ENCODE peak calls at places on chromosomes 2 and 18, in five cellular contexts. One of them, this sample, is unnamed.

GRCh38 chr2:240997141-240997855 is 1.1 kb upstream of the SNED1 start:
- DNase-seq in CD8-positive, alpha-beta memory T cell: peak; percentile 41
- DNase-seq in body of pancreas: no peak
- DNase-seq in WERI-Rb-1: no peak
- DNase-seq in psoas muscle: peak; percentile 37
- DNase-seq in this sample: peak; percentile 22

GRCh38 chr2:53445376-53446072 is 322.1 kb upstream of the CHAC2 start:
- DNase-seq in CD8-positive, alpha-beta memory T cell: no peak
- DNase-seq in WERI-Rb-1: no peak
- DNase-seq in body of pancreas: no peak
- DNase-seq in psoas muscle: no peak
- DNase-seq in this sample: no peak

GRCh38 chr2:143165291-143165690 is 36.1 kb downstream of the ARHGAP15 start:
- DNase-seq in WERI-Rb-1: no peak
- DNase-seq in body of pancreas: no peak
- DNase-seq in psoas muscle: no peak
- DNase-seq in CD8-positive, alpha-beta memory T cell: no peak
- DNase-seq in this sample: no peak

GRCh38 chr18:45621068-45621511 is 5.8 kb downstream of the SLC14A2 start:
- DNase-seq in psoas muscle: peak; percentile 30
- DNase-seq in WERI-Rb-1: peak; percentile 37
- DNase-seq in CD8-positive, alpha-beta memory T cell: peak; percentile 22
- DNase-seq in body of pancreas: peak; percentile 40
- DNase-seq in this sample: no peak

GRCh38 chr2:158189526-158189925 is 87.8 kb downstream of the UPP2 start:
- DNase-seq in WERI-Rb-1: no peak
- DNase-seq in body of pancreas: no peak
- DNase-seq in psoas muscle: no peak
- DNase-seq in CD8-positive, alpha-beta memory T cell: no peak
- DNase-seq in this sample: no peak

GRCh38 chr2:188523901-188524300 is 232.2 kb downstream of the GULP1 start:
- DNase-seq in CD8-positive, alpha-beta memory T cell: no peak
- DNase-seq in psoas muscle: no peak
- DNase-seq in body of pancreas: no peak
- DNase-seq in WERI-Rb-1: no peak
- DNase-seq in this sample: no peak

GRCh38 chr2:60964651-60965513 is 52.6 kb upstream of the PEX13 start:
- DNase-seq in WERI-Rb-1: no peak
- DNase-seq in CD8-positive, alpha-beta memory T cell: peak; percentile 52
- DNase-seq in psoas muscle: no peak
- DNase-seq in body of pancreas: no peak
- DNase-seq in this sample: no peak

GRCh38 chr2:202317080-202317859 is 51.7 kb downstream of the NOP58 start:
- DNase-seq in body of pancreas: peak; percentile 77
- DNase-seq in psoas muscle: peak; percentile 28
- DNase-seq in WERI-Rb-1: no peak
- DNase-seq in CD8-positive, alpha-beta memory T cell: no peak
- DNase-seq in this sample: peak; percentile 36

GRCh38 chr2:99775585-99775984 is 285.8 kb upstream of the REV1 start:
- DNase-seq in CD8-positive, alpha-beta memory T cell: no peak
- DNase-seq in WERI-Rb-1: no peak
- DNase-seq in psoas muscle: no peak
- DNase-seq in body of pancreas: no peak
- DNase-seq in this sample: no peak

GRCh38 chr2:237858294-237859081 is 935 bp upstream of the RAMP1 start:
- DNase-seq in body of pancreas: peak; percentile 85
- DNase-seq in psoas muscle: peak; percentile 70
- DNase-seq in WERI-Rb-1: peak; percentile 81
- DNase-seq in CD8-positive, alpha-beta memory T cell: peak; percentile 28
- DNase-seq in this sample: peak; percentile 50

GRCh38 chr2:9720352-9721093 is 89.7 kb upstream of the YWHAQ start:
- DNase-seq in WERI-Rb-1: peak; percentile 73
- DNase-seq in body of pancreas: no peak
- DNase-seq in psoas muscle: no peak
- DNase-seq in CD8-positive, alpha-beta memory T cell: no peak
- DNase-seq in this sample: no peak

GRCh38 chr18:45652703-45653490 is 37.6 kb downstream of the SLC14A2 start:
- DNase-seq in WERI-Rb-1: no peak
- DNase-seq in body of pancreas: no peak
- DNase-seq in CD8-positive, alpha-beta memory T cell: no peak
- DNase-seq in psoas muscle: no peak
- DNase-seq in this sample: no peak

GRCh38 chr18:58937204-58937603 is 72.5 kb downstream of the ZNF532 start:
- DNase-seq in psoas muscle: no peak
- DNase-seq in body of pancreas: no peak
- DNase-seq in WERI-Rb-1: no peak
- DNase-seq in CD8-positive, alpha-beta memory T cell: no peak
- DNase-seq in this sample: no peak

GRCh38 chr2:239119346-239120126 is 271.7 kb downstream of the TWIST2 start:
- DNase-seq in psoas muscle: peak; percentile 11
- DNase-seq in body of pancreas: no peak
- DNase-seq in WERI-Rb-1: no peak
- DNase-seq in CD8-positive, alpha-beta memory T cell: no peak
- DNase-seq in this sample: no peak

GRCh38 chr2:38037757-38038615 is 38.0 kb downstream of the CYP1B1 start:
- DNase-seq in psoas muscle: peak; percentile 42
- DNase-seq in WERI-Rb-1: no peak
- DNase-seq in CD8-positive, alpha-beta memory T cell: no peak
- DNase-seq in body of pancreas: no peak
- DNase-seq in this sample: peak; percentile 32

GRCh38 chr18:74182335-74182734 is 34.0 kb downstream of the TIMM21 start:
- DNase-seq in CD8-positive, alpha-beta memory T cell: no peak
- DNase-seq in body of pancreas: no peak
- DNase-seq in WERI-Rb-1: no peak
- DNase-seq in psoas muscle: no peak
- DNase-seq in this sample: no peak

GRCh38 chr2:219171231-219171651 is 1.4 kb upstream of the SLC23A3 start:
- DNase-seq in WERI-Rb-1: peak; percentile 47
- DNase-seq in body of pancreas: peak; percentile 51
- DNase-seq in psoas muscle: peak; percentile 66
- DNase-seq in CD8-positive, alpha-beta memory T cell: peak; percentile 50
- DNase-seq in this sample: peak; percentile 29

GRCh38 chr2:178324072-178324471 is 126.9 kb downstream of the PRKRA start:
- DNase-seq in psoas muscle: peak; percentile 18
- DNase-seq in WERI-Rb-1: no peak
- DNase-seq in body of pancreas: peak; percentile 20
- DNase-seq in CD8-positive, alpha-beta memory T cell: no peak
- DNase-seq in this sample: no peak

GRCh38 chr2:26579025-26579722 is 62.0 kb downstream of the CIB4 start:
- DNase-seq in psoas muscle: no peak
- DNase-seq in body of pancreas: no peak
- DNase-seq in WERI-Rb-1: no peak
- DNase-seq in CD8-positive, alpha-beta memory T cell: no peak
- DNase-seq in this sample: no peak

GRCh38 chr2:145018502-145018901 is 498.6 kb upstream of the ZEB2 start:
- DNase-seq in body of pancreas: no peak
- DNase-seq in WERI-Rb-1: no peak
- DNase-seq in psoas muscle: no peak
- DNase-seq in CD8-positive, alpha-beta memory T cell: no peak
- DNase-seq in this sample: no peak

GRCh38 chr2:219433666-219434467 is 776 bp upstream of the SPEG start:
- DNase-seq in CD8-positive, alpha-beta memory T cell: no peak
- DNase-seq in body of pancreas: no peak
- DNase-seq in psoas muscle: peak; percentile 65
- DNase-seq in WERI-Rb-1: peak; percentile 83
- DNase-seq in this sample: no peak

DNA sequence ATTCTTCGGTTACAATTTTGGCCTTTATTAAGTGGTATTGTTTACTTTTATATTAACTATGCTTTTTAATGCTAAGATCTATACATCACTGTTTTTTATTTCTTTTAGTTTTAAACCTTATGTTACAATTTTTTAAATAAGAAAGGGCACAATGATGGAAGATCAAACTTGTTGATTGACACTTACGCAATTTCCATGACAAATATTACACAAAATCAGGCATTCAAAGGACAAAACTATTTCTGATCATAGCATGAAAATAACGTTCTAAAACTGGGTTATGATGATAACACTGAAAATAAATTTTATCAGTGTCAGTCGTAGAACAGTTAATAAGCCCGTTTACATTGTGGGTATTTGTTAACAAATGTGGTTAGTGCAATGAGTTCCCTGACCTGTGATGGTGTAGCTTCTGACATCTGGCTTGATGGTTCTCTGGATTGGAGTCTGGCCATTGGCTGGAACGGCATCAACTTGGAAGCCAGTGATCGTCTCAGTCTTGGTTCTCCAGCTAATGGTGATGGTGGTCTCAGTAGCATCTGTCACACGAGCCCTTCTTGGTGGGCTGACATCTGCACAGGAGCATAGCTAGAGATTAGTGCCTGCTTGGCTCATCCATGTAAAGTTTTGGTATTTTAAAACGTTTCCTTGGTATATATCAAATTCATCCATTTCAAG is 59.6 kb downstream of the FN1 start:
- DNase-seq in WERI-Rb-1: no peak
- DNase-seq in CD8-positive, alpha-beta memory T cell: no peak
- DNase-seq in body of pancreas: no peak
- DNase-seq in psoas muscle: no peak
- DNase-seq in this sample: no peak
- H3K36me3 ChIP-seq in WERI-Rb-1: no peaks in the 10 kb centered on the region
- H3K36me3 ChIP-seq in CD8-positive, alpha-beta memory T cell: no peaks in the 10 kb centered on the region
- H3K36me3 ChIP-seq in body of pancreas: no peaks in the 10 kb centered on the region
- H3K36me3 ChIP-seq in psoas muscle: peaks cover 52% of the 10 kb centered on the region
- H3K36me3 ChIP-seq in this sample: peaks cover 80% of the 10 kb centered on the region

GRCh38 chr18:49910986-49911385 is 97.7 kb upstream of the ACAA2 start:
- DNase-seq in psoas muscle: no peak
- DNase-seq in body of pancreas: no peak
- DNase-seq in CD8-positive, alpha-beta memory T cell: no peak
- DNase-seq in WERI-Rb-1: peak; percentile 53
- DNase-seq in this sample: no peak
- H3K36me3 ChIP-seq in psoas muscle: no peaks in the 10 kb centered on the region
- H3K36me3 ChIP-seq in body of pancreas: no peaks in the 10 kb centered on the region
- H3K36me3 ChIP-seq in CD8-positive, alpha-beta memory T cell: no peaks in the 10 kb centered on the region
- H3K36me3 ChIP-seq in WERI-Rb-1: no peaks in the 10 kb centered on the region
- H3K36me3 ChIP-seq in this sample: no peaks in the 10 kb centered on the region

GRCh38 chr2:45852450-45853150 is 201.1 kb downstream of the PRKCE start:
- DNase-seq in body of pancreas: no peak
- DNase-seq in WERI-Rb-1: no peak
- DNase-seq in psoas muscle: no peak
- DNase-seq in CD8-positive, alpha-beta memory T cell: no peak
- DNase-seq in this sample: no peak
- H3K36me3 ChIP-seq in body of pancreas: no peaks in the 10 kb centered on the region
- H3K36me3 ChIP-seq in WERI-Rb-1: no peaks in the 10 kb centered on the region
- H3K36me3 ChIP-seq in psoas muscle: no peaks in the 10 kb centered on the region
- H3K36me3 ChIP-seq in CD8-positive, alpha-beta memory T cell: no peaks in the 10 kb centered on the region
- H3K36me3 ChIP-seq in this sample: no peaks in the 10 kb centered on the region

DNA sequence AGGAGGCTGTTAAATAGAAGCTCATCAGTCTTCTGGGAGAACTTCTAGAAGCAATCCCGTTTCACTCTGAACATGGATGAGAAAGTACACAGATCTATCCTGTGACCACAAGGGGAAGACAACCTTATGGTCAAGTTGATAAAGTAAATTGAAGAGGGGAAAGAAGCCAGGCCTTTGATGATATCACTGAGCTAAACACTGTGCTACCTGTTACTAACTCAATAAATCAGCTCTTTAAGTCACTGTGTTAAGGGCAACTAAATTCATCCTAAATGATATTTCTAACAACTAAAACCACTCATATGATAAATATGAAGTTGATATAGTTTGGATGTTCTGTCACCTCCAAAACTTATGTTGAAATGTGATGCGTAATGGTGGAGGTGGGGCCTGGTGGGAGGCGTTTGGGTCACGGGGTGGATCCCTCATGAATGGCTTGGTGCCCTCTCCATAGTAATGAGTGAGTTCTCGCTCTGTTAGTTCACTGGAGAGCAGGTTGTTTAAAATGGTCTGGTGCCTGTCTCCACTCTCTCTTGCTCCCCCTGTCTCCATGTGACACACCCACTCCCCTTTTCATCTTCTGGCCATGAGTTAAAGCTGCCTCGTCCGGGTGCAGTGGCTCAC is 23.6 kb downstream of the OLA1 start:
- DNase-seq in psoas muscle: no peak
- DNase-seq in CD8-positive, alpha-beta memory T cell: no peak
- DNase-seq in body of pancreas: no peak
- DNase-seq in WERI-Rb-1: no peak
- DNase-seq in this sample: no peak
- H3K36me3 ChIP-seq in psoas muscle: peaks cover 33% of the 10 kb centered on the region
- H3K36me3 ChIP-seq in CD8-positive, alpha-beta memory T cell: no peaks in the 10 kb centered on the region
- H3K36me3 ChIP-seq in body of pancreas: no peaks in the 10 kb centered on the region
- H3K36me3 ChIP-seq in WERI-Rb-1: peaks cover 69% of the 10 kb centered on the region
- H3K36me3 ChIP-seq in this sample: peaks cover 18% of the 10 kb centered on the region

GRCh38 chr18:49258938-49259337 is 201.5 kb downstream of the DYM start:
- DNase-seq in WERI-Rb-1: no peak
- DNase-seq in psoas muscle: no peak
- DNase-seq in body of pancreas: no peak
- DNase-seq in CD8-positive, alpha-beta memory T cell: no peak
- DNase-seq in this sample: no peak
- H3K36me3 ChIP-seq in WERI-Rb-1: peaks cover 23% of the 10 kb centered on the region
- H3K36me3 ChIP-seq in psoas muscle: peaks cover 39% of the 10 kb centered on the region
- H3K36me3 ChIP-seq in body of pancreas: peaks cover 10% of the 10 kb centered on the region
- H3K36me3 ChIP-seq in CD8-positive, alpha-beta memory T cell: peaks cover 23% of the 10 kb centered on the region
- H3K36me3 ChIP-seq in this sample: peaks cover 39% of the 10 kb centered on the region

GRCh38 chr2:33304032-33304864 is 172.2 kb upstream of the RASGRP3 start:
- DNase-seq in body of pancreas: no peak
- DNase-seq in CD8-positive, alpha-beta memory T cell: no peak
- DNase-seq in WERI-Rb-1: no peak
- DNase-seq in psoas muscle: no peak
- DNase-seq in this sample: no peak
- H3K36me3 ChIP-seq in body of pancreas: no peaks in the 10 kb centered on the region
- H3K36me3 ChIP-seq in CD8-positive, alpha-beta memory T cell: no peaks in the 10 kb centered on the region
- H3K36me3 ChIP-seq in WERI-Rb-1: no peaks in the 10 kb centered on the region
- H3K36me3 ChIP-seq in psoas muscle: peaks cover 17% of the 10 kb centered on the region
- H3K36me3 ChIP-seq in this sample: peaks cover 30% of the 10 kb centered on the region

GRCh38 chr18:79750980-79751571 is 46.7 kb upstream of the KCNG2 start:
- DNase-seq in body of pancreas: peak; percentile 56
- DNase-seq in CD8-positive, alpha-beta memory T cell: no peak
- DNase-seq in WERI-Rb-1: no peak
- DNase-seq in psoas muscle: no peak
- DNase-seq in this sample: no peak
- H3K36me3 ChIP-seq in body of pancreas: peaks cover 18% of the 10 kb centered on the region
- H3K36me3 ChIP-seq in CD8-positive, alpha-beta memory T cell: no peaks in the 10 kb centered on the region
- H3K36me3 ChIP-seq in WERI-Rb-1: peaks cover 44% of the 10 kb centered on the region
- H3K36me3 ChIP-seq in psoas muscle: peaks cover 34% of the 10 kb centered on the region
- H3K36me3 ChIP-seq in this sample: peaks cover 50% of the 10 kb centered on the region